ENCODE peak calls at places on chromosomes 6 and 20, in ten cellular contexts. C, F, U, B, R, H, E, J, D and T are unnamed samples.

GRCh38 chr6:15090145-15090579 is 155.7 kb upstream of the JARID2 start:
- DNase-seq in C (no peak), F (no peak), U (no peak), B (no peak), R (peak; percentile 23), H (no peak), E (peak; percentile 11), J (no peak), D (peak; percentile 25), T (no peak)

GRCh38 chr6:57222684-57223077 is 574 bp upstream of the RAB23 start:
- DNase-seq in C (no peak), F (no peak), U (no peak), B (no peak), R (peak; percentile 21), H (no peak), E (no peak), J (no peak), D (no peak), T (no peak)

GRCh38 chr6:1113921-1114320 is 198.0 kb upstream of the FOXQ1 start:
- DNase-seq in C (no peak), F (no peak), U (no peak), B (no peak), R (no peak), H (no peak), E (no peak), J (no peak), D (no peak), T (no peak)

GRCh38 chr6:11434565-11435326 is 102.8 kb upstream of the TMEM170B start:
- DNase-seq in C (no peak), F (no peak), U (no peak), B (no peak), R (no peak), H (peak; percentile 46), E (peak; percentile 86), J (no peak), D (no peak), T (peak; percentile 56)

GRCh38 chr6:35165630-35166071 is 24.5 kb upstream of the TCP11 start:
- DNase-seq in C (no peak), F (no peak), U (no peak), B (no peak), R (no peak), H (no peak), E (peak; percentile 44), J (peak; percentile 36), D (no peak), T (no peak)

GRCh38 chr20:62769346-62770071 is 26.8 kb upstream of the MRGBP start:
- DNase-seq in C (no peak), F (peak; percentile 28), U (peak; percentile 22), B (no peak), R (no peak), H (no peak), E (no peak), J (no peak), D (no peak), T (no peak)

GRCh38 chr20:64001607-64002011 is 20.7 kb downstream of the PRPF6 start:
- DNase-seq in C (no peak), F (no peak), U (no peak), B (no peak), R (no peak), H (no peak), E (no peak), J (no peak), D (no peak), T (no peak)

GRCh38 chr6:83071023-83071422 is 3.6 kb downstream of the DOP1A start:
- DNase-seq in C (no peak), F (no peak), U (no peak), B (no peak), R (no peak), H (no peak), E (peak; percentile 72), J (no peak), D (no peak), T (no peak)

GRCh38 chr6:160455484-160456213 is 107.5 kb downstream of the SLC22A3 start:
- DNase-seq in C (no peak), F (peak; percentile 64), U (peak; percentile 78), B (peak; percentile 71), R (peak; percentile 70), H (peak; percentile 41), E (peak; percentile 78), J (peak; percentile 67), D (peak; percentile 81), T (peak; percentile 4)

GRCh38 chr6:160457843-160458242 is 109.7 kb downstream of the SLC22A3 start:
- DNase-seq in C (no peak), F (no peak), U (no peak), B (no peak), R (no peak), H (no peak), E (no peak), J (no peak), D (no peak), T (no peak)

GRCh38 chr6:160454303-160454702 is 106.1 kb downstream of the SLC22A3 start:
- DNase-seq in C (no peak), F (no peak), U (no peak), B (no peak), R (no peak), H (no peak), E (no peak), J (no peak), D (no peak), T (no peak)

GRCh38 chr6:160450849-160451248 is 102.7 kb downstream of the SLC22A3 start:
- DNase-seq in C (no peak), F (no peak), U (no peak), B (no peak), R (no peak), H (no peak), E (no peak), J (no peak), D (no peak), T (no peak)

GRCh38 chr6:160456214-160456546 is 108.0 kb downstream of the SLC22A3 start:
- DNase-seq in C (no peak), F (no peak), U (no peak), B (no peak), R (no peak), H (no peak), E (no peak), J (no peak), D (no peak), T (no peak)
- TF ChIP-seq CTCF in C (no peak), F (no peak), U (peak; percentile 43), B (no peak), R (no peak), H (no peak), E (no peak), J (no peak), D (peak; percentile 40), T (no peak)

GRCh38 chr6:24902782-24903181 is 33.0 kb downstream of the RIPOR2 start:
- DNase-seq in C (peak; percentile 29), F (peak; percentile 53), U (no peak), B (no peak), R (no peak), H (peak; percentile 92), E (peak; percentile 11), J (no peak), D (no peak), T (no peak)
- TF ChIP-seq CTCF in C (no peak), F (no peak), U (no peak), B (no peak), R (no peak), H (no peak), E (no peak), J (no peak), D (no peak), T (no peak)

GRCh38 chr6:4788482-4788881 is 12.3 kb downstream of the CDYL start:
- DNase-seq in C (no peak), F (no peak), U (no peak), B (no peak), R (no peak), H (no peak), E (no peak), J (no peak), D (no peak), T (no peak)

GRCh38 chr6:4788953-4789584 is 12.9 kb downstream of the CDYL start:
- DNase-seq in C (no peak), F (no peak), U (no peak), B (no peak), R (peak; percentile 28), H (no peak), E (no peak), J (peak; percentile 63), D (peak; percentile 31), T (no peak)

GRCh38 chr6:4786936-4787504 is 10.8 kb downstream of the CDYL start:
- DNase-seq in C (no peak), F (no peak), U (no peak), B (no peak), R (no peak), H (no peak), E (no peak), J (no peak), D (no peak), T (no peak)

GRCh38 chr6:4791174-4791573 is 15.0 kb downstream of the CDYL start:
- DNase-seq in C (no peak), F (no peak), U (no peak), B (no peak), R (no peak), H (no peak), E (no peak), J (no peak), D (no peak), T (no peak)

DNA sequence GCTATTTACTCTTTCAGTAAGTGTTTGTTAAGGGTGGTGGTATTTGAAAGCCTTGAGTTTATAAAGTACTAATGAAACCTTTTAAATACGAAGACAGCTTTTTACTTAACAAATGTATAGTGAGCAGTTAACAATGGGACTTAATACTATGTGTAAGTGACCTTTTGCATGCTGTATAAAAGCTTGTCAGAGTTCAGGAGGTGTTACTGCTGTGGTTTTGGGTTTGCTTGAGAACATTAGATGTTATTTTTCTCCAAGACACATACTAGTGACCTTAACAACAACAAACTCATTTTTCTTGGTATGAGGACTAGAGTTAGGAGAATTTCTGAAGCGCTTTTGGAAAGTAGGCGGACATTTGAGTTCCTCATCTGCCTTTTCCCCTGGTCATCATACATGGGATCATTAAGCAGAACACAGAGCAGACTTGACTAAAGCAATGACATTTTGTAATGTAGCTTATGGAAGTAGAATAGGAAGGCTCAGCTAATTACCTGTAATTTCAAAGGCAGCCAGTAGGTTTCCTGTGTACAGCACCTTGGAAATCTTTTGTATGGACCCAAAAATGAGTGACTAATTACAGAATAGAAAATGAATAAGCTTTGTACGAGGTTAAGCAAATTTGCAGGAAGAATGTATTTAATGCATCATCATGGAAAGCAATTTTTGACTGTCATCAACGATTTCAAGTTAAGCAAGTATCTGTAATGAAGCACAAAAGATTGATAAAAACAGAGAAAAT is 14.1 kb downstream of the CDYL start:
- DNase-seq in C (no peak), F (no peak), U (no peak), B (no peak), R (no peak), H (no peak), E (no peak), J (no peak), D (no peak), T (no peak)
- TF ChIP-seq CTCF in C (no peak), F (peak; percentile 6), U (peak; percentile 50), B (peak; percentile 42), R (peak; percentile 29), H (peak; percentile 50), E (no peak), J (peak; percentile 17), D (no peak), T (no peak)

GRCh38 chr6:34074064-34074739 is 71.7 kb downstream of the GRM4 start:
- DNase-seq in C (no peak), F (no peak), U (no peak), B (no peak), R (peak; percentile 63), H (no peak), E (no peak), J (no peak), D (no peak), T (no peak)

GRCh38 chr6:34071111-34071883 is 74.6 kb downstream of the GRM4 start:
- DNase-seq in C (no peak), F (no peak), U (no peak), B (no peak), R (no peak), H (no peak), E (no peak), J (no peak), D (no peak), T (no peak)

GRCh38 chr6:34071884-34072379 is 74.0 kb downstream of the GRM4 start:
- DNase-seq in C (no peak), F (no peak), U (no peak), B (no peak), R (no peak), H (no peak), E (no peak), J (no peak), D (no peak), T (no peak)

GRCh38 chr6:34073504-34073903 is 72.4 kb downstream of the GRM4 start:
- DNase-seq in C (no peak), F (no peak), U (no peak), B (no peak), R (peak; percentile 60), H (no peak), E (no peak), J (no peak), D (no peak), T (no peak)

GRCh38 chr6:34072727-34073126 is 73.2 kb downstream of the GRM4 start:
- DNase-seq in C (no peak), F (no peak), U (no peak), B (no peak), R (no peak), H (no peak), E (no peak), J (no peak), D (no peak), T (no peak)
- TF ChIP-seq CTCF in C (no peak), F (no peak), U (no peak), B (no peak), R (no peak), H (no peak), E (no peak), J (no peak), D (no peak), T (no peak)